ENCODE peak calls at places on chromosomes 13 and 19, in eight cellular contexts. M is pancreas; H is H9; J is left ventricle myocardium inferior; K is suprapubic skin; X is hepatocyte; C is CD8-positive, alpha-beta T cell; A is thyroid gland. B is an unnamed sample. For H3K4me1, H3K27me3 and H3K9me3, the result is how much of the 10 kb centered on the place peaks cover.

GRCh38 chr13:113845723-113846638 is 17.9 kb downstream of the GAS6 start:
- DNase-seq in J (no peak), M (no peak), A (peak), K (no peak), X (no peak), C (no peak), H (no peak), B (no peak)

GRCh38 chr13:97266328-97266727 is 44.2 kb downstream of the MBNL2 start:
- DNase-seq in M (no peak), X (no peak), C (no peak), K (no peak), A (peak), J (no peak), H (peak), B (no peak)

GRCh38 chr19:10643968-10644290 is 10.2 kb upstream of the ILF3 start:
- DNase-seq in M (no peak), J (no peak), X (peak), H (no peak), A (no peak), K (no peak), C (no peak), B (peak)

GRCh38 chr13:38167164-38167822 is 182.4 kb upstream of the UFM1 start:
- DNase-seq in M (no peak), C (no peak), J (no peak), A (no peak), H (no peak), X (no peak), K (no peak), B (no peak)

GRCh38 chr19:5308471-5309437 is 31.9 kb downstream of the PTPRS start:
- DNase-seq in A (peak), X (peak), J (peak), M (peak), H (no peak), C (no peak), K (no peak), B (peak)

GRCh38 chr19:18205180-18205915 is 1.5 kb upstream of the RAB3A start:
- DNase-seq in J (peak), K (peak), X (peak), H (peak), M (peak), C (no peak), A (peak), B (peak)

GRCh38 chr13:57212989-57213388 is 46.0 kb downstream of the PRR20E start:
- DNase-seq in M (no peak), X (no peak), A (no peak), J (no peak), C (no peak), H (no peak), K (no peak), B (no peak)

GRCh38 chr19:43634877-43635560 is 4.6 kb downstream of the CADM4 start:
- DNase-seq in X (peak), A (no peak), H (peak), J (no peak), K (no peak), M (no peak), C (no peak), B (no peak)

GRCh38 chr13:45196622-45197021 is 4.2 kb downstream of the KCTD4 start:
- DNase-seq in H (no peak), A (no peak), M (no peak), K (no peak), J (no peak), X (no peak), C (no peak), B (peak)

GRCh38 chr13:77300176-77301141 is 26.4 kb downstream of the MYCBP2 start:
- DNase-seq in J (no peak), X (peak), H (no peak), K (no peak), A (no peak), M (no peak), C (no peak), B (peak)

GRCh38 chr19:33389574-33390119 is 16.1 kb downstream of the CEBPG start:
- DNase-seq in X (no peak), H (no peak), K (peak), C (no peak), J (peak), A (no peak), M (peak), B (no peak)

GRCh38 chr13:109919715-109920375 is 133.5 kb upstream of the IRS2 start:
- DNase-seq in J (no peak), A (no peak), M (no peak), C (no peak), K (no peak), H (no peak), X (no peak), B (peak)

GRCh38 chr13:24168392-24168750 is 7.9 kb downstream of the SPATA13 start:
- DNase-seq in H (no peak), J (no peak), X (no peak), A (no peak), C (no peak), M (no peak), K (no peak), B (no peak)

GRCh38 chr13:49584771-49585182 is 581 bp downstream of the RCBTB1 start:
- DNase-seq in M (no peak), J (no peak), C (no peak), X (peak), K (no peak), A (peak), H (no peak), B (peak)

GRCh38 chr13:41334810-41335209 is 23.7 kb downstream of the NAA16 start:
- DNase-seq in X (no peak), H (no peak), M (no peak), C (no peak), K (no peak), A (no peak), J (no peak), B (no peak)

GRCh38 chr19:1154731-1155351 is 19.2 kb downstream of the SBNO2 start:
- DNase-seq in M (peak), J (peak), H (no peak), X (peak), A (peak), C (no peak), K (peak), B (peak)

GRCh38 chr13:110338441-110339101 is 31.5 kb downstream of the COL4A2 start:
- DNase-seq in A (no peak), K (no peak), J (peak), X (no peak), M (no peak), H (no peak), C (no peak), B (peak)

GRCh38 chr13:37806666-37807065 is 62.9 kb downstream of the TRPC4 start:
- DNase-seq in J (no peak), C (no peak), A (no peak), K (no peak), X (peak), H (no peak), M (no peak), B (no peak)

GRCh38 chr19:5173993-5174392 is 166.6 kb downstream of the PTPRS start:
- DNase-seq in A (no peak), C (no peak), J (no peak), X (no peak), K (no peak), M (no peak), H (no peak), B (no peak)

GRCh38 chr19:31351212-31352193 is 2.3 kb upstream of the TSHZ3 start:
- DNase-seq in C (no peak), H (no peak), K (no peak), J (peak), M (peak), A (peak), X (peak), B (peak)

GRCh38 chr19:18477042-18477760 is 39.3 kb upstream of the ISYNA1 start:
- DNase-seq in J (no peak), M (no peak), A (no peak), X (no peak), C (no peak), K (no peak), H (no peak), B (no peak)

GRCh38 chr19:41548954-41549688 is 26.8 kb upstream of the CEACAM21 start:
- DNase-seq in A (no peak), J (no peak), C (peak), H (no peak), X (no peak), K (no peak), M (no peak), B (no peak)

GRCh38 chr13:44389856-44390255 is 16.2 kb downstream of the SERP2 start:
- DNase-seq in K (no peak), M (no peak), H (no peak), C (no peak), X (no peak), A (no peak), J (no peak), B (peak)

GRCh38 chr13:109712187-109712601 is 74.2 kb downstream of the IRS2 start:
- DNase-seq in K (no peak), J (no peak), A (no peak), C (no peak), X (no peak), H (no peak), M (no peak), B (no peak)

GRCh38 chr13:62320129-62320724 is 904.6 kb upstream of the PCDH20 start:
- DNase-seq in A (no peak), J (no peak), C (no peak), H (no peak), K (no peak), X (peak), M (no peak), B (peak)

GRCh38 chr19:22446605-22447004 is 24.5 kb upstream of the ZNF98 start:
- DNase-seq in M (no peak), K (no peak), J (no peak), H (no peak), X (no peak), C (no peak), A (no peak), B (no peak)

GRCh38 chr13:88932950-88933349 is 1261.8 kb downstream of the SLITRK5 start:
- DNase-seq in K (no peak), J (no peak), X (no peak), A (no peak), M (no peak), H (no peak), C (no peak), B (no peak)

GRCh38 chr13:91017669-91018053 is 329.8 kb upstream of the MIR17HG start:
- DNase-seq in X (peak), C (no peak), K (no peak), A (peak), M (peak), H (peak), J (peak), B (no peak)

GRCh38 chr19:45508931-45509691 is 1.8 kb downstream of the VASP start:
- DNase-seq in H (peak), J (peak), K (no peak), C (no peak), X (peak), A (peak), M (peak), B (peak)

GRCh38 chr19:46979103-46979769 is 40.4 kb upstream of the NPAS1 start:
- DNase-seq in M (no peak), J (no peak), A (peak), K (no peak), H (no peak), X (no peak), C (no peak), B (no peak)
- H3K4me1 ChIP-seq in M (under half), J (half or more), A (half or more), K (half or more), H (under half), X (under half), C (under half), B (half or more)

DNA sequence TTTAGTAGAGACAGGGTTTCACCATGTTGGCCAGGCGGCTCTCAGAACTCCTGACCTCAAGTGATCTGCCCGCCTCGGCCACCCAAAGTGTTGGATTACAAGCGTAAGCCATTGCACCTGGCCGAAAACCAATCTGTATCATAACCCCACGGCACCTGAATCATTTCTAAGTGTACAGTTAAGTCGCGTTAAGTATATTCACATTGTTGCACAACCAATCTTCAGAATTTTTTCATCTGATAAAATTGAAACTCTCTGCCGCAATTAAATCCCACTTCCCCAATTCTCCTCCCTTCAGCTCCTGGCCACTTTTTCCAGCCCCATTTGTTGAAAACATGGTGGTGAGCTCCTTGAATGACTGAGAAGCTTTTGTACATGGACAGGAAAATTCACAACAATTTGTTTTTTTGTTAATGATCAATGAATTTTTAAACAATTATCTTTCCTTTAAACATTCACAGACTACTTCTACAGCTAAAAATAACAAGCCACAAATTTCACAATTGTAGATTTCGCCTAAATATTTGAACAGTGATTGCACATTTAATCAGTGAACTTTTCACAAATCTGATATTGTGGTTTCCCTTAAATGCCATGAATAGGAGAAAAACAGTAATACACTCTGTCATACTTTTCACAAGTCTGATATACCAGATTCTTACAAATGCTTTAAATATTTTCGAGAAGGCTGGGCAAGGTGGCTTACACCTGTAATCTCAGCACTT is 13.8 kb downstream of the FGF21 start:
- DNase-seq in C (no peak), K (no peak), J (no peak), A (no peak), M (no peak), H (no peak), X (no peak), B (no peak)
- H3K27me3 ChIP-seq in C (under half), K (under half), J (under half), A (under half), M (under half), H (under half), X (under half), B (under half)

GRCh38 chr19:11890634-11891033 is 3.1 kb downstream of the ZNF69 start:
- DNase-seq in C (no peak), A (no peak), K (no peak), M (no peak), H (no peak), X (no peak), J (no peak), B (no peak)

GRCh38 chr19:11894851-11895250 is 7.3 kb downstream of the ZNF69 start:
- DNase-seq in K (no peak), C (no peak), A (no peak), H (no peak), J (no peak), X (no peak), M (no peak), B (no peak)
- H3K9me3 ChIP-seq in K (under half), C (under half), A (under half), H (under half), J (under half), X (under half), M (under half), B (under half)

GRCh38 chr19:16888629-16889371 is at the start of gene F2RL3:
- DNase-seq in H (no peak), C (no peak), A (peak), X (no peak), M (peak), J (peak), K (peak), B (no peak)
- H3K4me1 ChIP-seq in H (under half), C (under half), A (under half), X (under half), M (under half), J (half or more), K (under half), B (under half)

GRCh38 chr19:49056101-49056901 is 1.2 kb downstream of the CGB7 start:
- DNase-seq in H (peak), J (peak), X (peak), C (no peak), M (peak), K (no peak), A (peak), B (peak)
- H3K27me3 ChIP-seq in H (under half), J (under half), X (under half), C (under half), M (under half), K (under half), A (under half), B (under half)

B was measured in adipocyte.